ENCODE peak calls at places on chromosomes 4 and X, in nine cellular contexts. M is SK-N-SH, T is A549, N is HepG2, W is HCT116, L is Panc1, O is K562, I is HL-60, K is GM12878. E is an unnamed sample.

GRCh38 chrX:45157647-45158046 is 43.0 kb downstream of the DIPK2B start:
- DNase-seq in M (no peak), L (no peak), N (no peak), O (no peak), I (no peak), W (no peak), K (no peak), T (no peak), E (no peak)

GRCh38 chrX:72126048-72126415 is 5.7 kb downstream of the RTL5 start:
- DNase-seq in O (no peak), M (peak; percentile 46), L (no peak), T (no peak), I (no peak), N (no peak), K (no peak), W (no peak), E (no peak)

GRCh38 chr4:107380836-107381438 is 339.1 kb downstream of the PAPSS1 start:
- DNase-seq in T (no peak), K (no peak), L (no peak), O (peak; percentile 4), W (no peak), I (no peak), N (no peak), M (no peak), E (peak; percentile 21)

GRCh38 chr4:44493924-44494323 is 45.3 kb upstream of the KCTD8 start:
- DNase-seq in K (no peak), O (peak; percentile 6), M (peak; percentile 8), I (no peak), T (peak; percentile 1), N (peak; percentile 20), L (no peak), W (no peak), E (peak; percentile 71)

GRCh38 chr4:78149737-78150136 is 92.6 kb downstream of the FRAS1 start:
- DNase-seq in O (no peak), N (no peak), L (no peak), I (no peak), W (no peak), T (no peak), K (no peak), M (no peak), E (peak; percentile 38)

GRCh38 chr4:112910109-112910736 is 139.2 kb upstream of the ANK2 start:
- DNase-seq in T (no peak), W (no peak), I (no peak), M (peak; percentile 33), N (no peak), K (no peak), O (no peak), L (no peak), E (no peak)

GRCh38 chr4:151468715-151469696 is 60.0 kb downstream of the FHIP1A start:
- DNase-seq in K (no peak), N (no peak), M (no peak), T (no peak), I (no peak), O (no peak), W (no peak), L (no peak), E (no peak)

GRCh38 chr4:45484740-45485139 is 639.1 kb downstream of the GABRG1 start:
- DNase-seq in T (no peak), K (no peak), N (no peak), O (no peak), I (no peak), M (no peak), L (no peak), W (no peak), E (no peak)

GRCh38 chrX:11380187-11380586 is 87.0 kb downstream of the AMELX start:
- DNase-seq in L (no peak), I (no peak), W (no peak), O (no peak), T (no peak), N (no peak), M (no peak), K (no peak), E (no peak)

GRCh38 chr4:13244342-13244905 is 239.7 kb downstream of the RAB28 start:
- DNase-seq in W (no peak), L (no peak), N (no peak), M (no peak), T (no peak), K (no peak), I (no peak), O (no peak), E (no peak)

GRCh38 chrX:21802054-21802660 is 37.3 kb upstream of the MBTPS2 start:
- DNase-seq in M (no peak), T (no peak), I (no peak), O (no peak), N (no peak), K (no peak), W (no peak), L (no peak), E (no peak)

GRCh38 chrX:21799767-21800166 is 39.6 kb upstream of the MBTPS2 start:
- DNase-seq in W (no peak), I (no peak), O (no peak), K (no peak), N (no peak), L (no peak), M (no peak), T (no peak), E (no peak)

GRCh38 chrX:21800344-21800770 is 39.1 kb upstream of the MBTPS2 start:
- DNase-seq in L (no peak), M (no peak), I (no peak), O (no peak), K (no peak), T (no peak), W (no peak), N (no peak), E (no peak)

GRCh38 chrX:21802844-21803243 is 36.6 kb upstream of the MBTPS2 start:
- DNase-seq in M (no peak), I (no peak), L (no peak), K (no peak), T (no peak), W (no peak), N (no peak), O (no peak), E (no peak)

GRCh38 chrX:21798677-21799219 is 40.7 kb upstream of the MBTPS2 start:
- DNase-seq in W (peak; percentile 84), I (no peak), O (no peak), M (no peak), K (no peak), L (peak; percentile 30), N (peak; percentile 66), T (peak; percentile 9), E (no peak)
- TF ChIP-seq REST in W (no peak), I (no peak), O (no peak), M (no peak), K (no peak), L (no peak), N (no peak), T (no peak), E (no peak)

DNA sequence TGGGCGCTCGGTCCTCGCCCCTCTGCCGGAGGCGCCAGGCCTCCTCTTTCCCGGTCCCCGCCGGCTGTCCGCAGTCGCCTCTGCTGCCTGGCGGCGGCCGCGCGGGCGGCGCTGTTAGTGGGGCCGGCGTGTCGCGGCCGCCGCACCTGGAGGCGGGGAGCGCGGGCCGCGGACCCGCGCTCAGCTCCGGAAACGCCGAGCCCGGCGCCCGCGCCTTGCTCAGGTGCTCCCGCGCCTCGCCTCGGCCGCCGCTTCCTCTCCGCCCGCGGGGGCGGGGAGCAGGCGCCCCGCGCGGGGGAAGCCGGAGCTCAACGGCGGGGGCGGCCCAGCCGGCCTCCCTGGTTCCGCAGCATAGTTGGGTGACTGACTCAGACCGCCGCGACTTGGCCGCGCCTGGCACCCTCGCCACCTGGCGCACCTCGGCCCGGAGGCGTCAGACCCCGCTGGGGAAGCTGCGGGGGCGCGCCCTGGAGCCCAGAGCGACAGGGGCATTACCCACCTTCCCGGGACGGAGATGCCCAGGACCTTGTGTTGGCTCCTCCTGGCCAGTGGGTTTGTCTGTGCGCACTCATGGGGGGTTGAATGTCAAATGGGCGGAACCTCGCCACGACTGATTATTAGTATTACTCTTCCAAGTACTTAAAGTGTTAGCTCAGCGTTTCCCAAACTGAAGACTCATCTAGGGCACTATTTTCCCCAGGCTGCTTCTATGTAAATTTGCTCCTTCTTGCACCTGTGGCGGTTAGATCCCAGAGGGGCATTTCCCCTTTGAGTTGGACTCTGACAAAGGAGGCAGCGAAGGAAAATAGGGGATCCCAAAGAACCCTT is at the start of gene ARAP2:
- DNase-seq in K (no peak), L (no peak), T (peak; percentile 15), O (peak; percentile 8), N (no peak), I (peak; percentile 53), W (peak; percentile 61), M (peak; percentile 19), E (peak; percentile 74)
- H3K27ac ChIP-seq in K (peak within 1 kb of the TSS; percentile 88), L (peak within 1 kb of the TSS; percentile 61), T (peak within 1 kb of the TSS; percentile 77), O (no peak within 1 kb of the TSS), N (no peak within 1 kb of the TSS), I (peak within 1 kb of the TSS; percentile 83), W (peak within 1 kb of the TSS; percentile 88), M (no peak within 1 kb of the TSS), E (no peak within 1 kb of the TSS)

GRCh38 chrX:155259752-155260151 is 4.5 kb downstream of the RAB39B start:
- DNase-seq in L (no peak), I (no peak), K (no peak), O (no peak), W (no peak), T (no peak), M (no peak), N (no peak), E (no peak)
- TF ChIP-seq REST in L (no peak), I (no peak), K (no peak), O (no peak), W (no peak), T (no peak), M (no peak), N (no peak), E (no peak)

GRCh38 chr4:41432889-41433288 is 105.1 kb upstream of the LIMCH1 start:
- DNase-seq in T (no peak), K (no peak), L (no peak), O (no peak), M (no peak), N (no peak), W (no peak), I (no peak), E (peak; percentile 94)

GRCh38 chr4:41433361-41433760 is 104.6 kb upstream of the LIMCH1 start:
- DNase-seq in I (no peak), M (no peak), O (no peak), L (no peak), W (no peak), K (no peak), N (no peak), T (no peak), E (no peak)

GRCh38 chr4:41436365-41437263 is 101.3 kb upstream of the LIMCH1 start:
- DNase-seq in M (no peak), W (no peak), I (no peak), K (no peak), O (no peak), L (no peak), N (no peak), T (no peak), E (no peak)

GRCh38 chr4:41437264-41437566 is 100.7 kb upstream of the LIMCH1 start:
- DNase-seq in I (no peak), K (no peak), L (no peak), W (no peak), O (no peak), M (no peak), T (no peak), N (no peak), E (no peak)

DNA sequence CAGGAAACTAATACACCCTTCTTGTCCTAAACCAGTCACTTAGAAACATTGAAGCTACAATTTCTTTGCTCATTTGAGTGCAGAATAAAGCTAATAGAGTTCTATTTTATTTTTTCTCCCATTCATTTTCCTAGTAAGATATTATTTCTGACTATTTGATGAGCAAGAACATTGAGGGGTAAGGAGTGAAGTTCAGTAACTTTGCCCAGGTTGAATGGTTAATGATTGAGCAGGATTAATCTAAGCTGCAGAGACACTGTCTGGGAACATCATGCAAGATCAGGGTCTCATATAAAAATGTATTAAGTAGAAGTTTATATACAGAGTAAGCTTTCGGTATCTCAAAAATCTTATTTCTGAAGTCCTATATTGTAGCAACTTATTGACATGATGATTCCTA is 102.4 kb upstream of the LIMCH1 start:
- DNase-seq in W (no peak), L (no peak), K (no peak), I (no peak), N (no peak), O (no peak), T (no peak), M (no peak), E (no peak)
- H3K27ac ChIP-seq in W (no peak overlapping the region), L (no peak overlapping the region), K (no peak overlapping the region), I (no peak overlapping the region), N (no peak overlapping the region), O (no peak overlapping the region), T (peak overlapping the region; percentile 80), M (no peak overlapping the region), E (no peak overlapping the region)

E was measured in GM23338.